ENCODE peak calls at places on chromosome 12, in five cellular contexts. O, B, G, F and E are unnamed samples.
A peak's percentile ranks its signal among the peaks of the same experiment; 100 is the strongest.

GRCh38 chr12:122082621-122083356 is 4.2 kb downstream of the MLXIP start:
- DNase-seq in O (no peak), B (no peak), G (no peak), F (no peak), E (no peak)

GRCh38 chr12:51884676-51885229 is 3.1 kb upstream of the ANKRD33 start:
- DNase-seq in O (no peak), B (peak; percentile 80), G (peak; percentile 63), F (no peak), E (no peak)

GRCh38 chr12:15977999-15978398 is 66.9 kb downstream of the DERA start:
- DNase-seq in O (no peak), B (no peak), G (no peak), F (no peak), E (no peak)

GRCh38 chr12:31122481-31122880 is 48.8 kb downstream of the DDX11 start:
- DNase-seq in O (no peak), B (no peak), G (no peak), F (no peak), E (no peak)

GRCh38 chr12:130438711-130439110 is 101.0 kb downstream of the PIWIL1 start:
- DNase-seq in O (no peak), B (no peak), G (peak; percentile 40), F (no peak), E (no peak)

GRCh38 chr12:93622485-93622884 is 50.0 kb downstream of the SOCS2 start:
- DNase-seq in O (no peak), B (no peak), G (no peak), F (no peak), E (no peak)

GRCh38 chr12:127145929-127146789 is 1120.8 kb upstream of the TMEM132C start:
- DNase-seq in O (no peak), B (no peak), G (peak; percentile 79), F (peak; percentile 69), E (no peak)

GRCh38 chr12:58575281-58575680 is 345.0 kb downstream of the LRIG3 start:
- DNase-seq in O (no peak), B (no peak), G (no peak), F (no peak), E (no peak)

GRCh38 chr12:32051511-32052299 is 54.9 kb upstream of the BICD1 start:
- DNase-seq in O (no peak), B (no peak), G (no peak), F (no peak), E (no peak)

GRCh38 chr12:77214136-77214535 is 148.8 kb upstream of the E2F7 start:
- DNase-seq in O (no peak), B (no peak), G (no peak), F (no peak), E (no peak)

GRCh38 chr12:132230381-132230780 is 86.1 kb downstream of the NOC4L start:
- DNase-seq in O (no peak), B (no peak), G (no peak), F (no peak), E (no peak)

GRCh38 chr12:132227782-132228417 is 83.6 kb downstream of the NOC4L start:
- DNase-seq in O (no peak), B (no peak), G (no peak), F (no peak), E (no peak)

GRCh38 chr12:132229926-132230325 is 85.7 kb downstream of the NOC4L start:
- DNase-seq in O (no peak), B (no peak), G (no peak), F (no peak), E (no peak)

GRCh38 chr12:132229423-132229760 is 85.1 kb downstream of the NOC4L start:
- DNase-seq in O (no peak), B (no peak), G (no peak), F (no peak), E (no peak)

DNA sequence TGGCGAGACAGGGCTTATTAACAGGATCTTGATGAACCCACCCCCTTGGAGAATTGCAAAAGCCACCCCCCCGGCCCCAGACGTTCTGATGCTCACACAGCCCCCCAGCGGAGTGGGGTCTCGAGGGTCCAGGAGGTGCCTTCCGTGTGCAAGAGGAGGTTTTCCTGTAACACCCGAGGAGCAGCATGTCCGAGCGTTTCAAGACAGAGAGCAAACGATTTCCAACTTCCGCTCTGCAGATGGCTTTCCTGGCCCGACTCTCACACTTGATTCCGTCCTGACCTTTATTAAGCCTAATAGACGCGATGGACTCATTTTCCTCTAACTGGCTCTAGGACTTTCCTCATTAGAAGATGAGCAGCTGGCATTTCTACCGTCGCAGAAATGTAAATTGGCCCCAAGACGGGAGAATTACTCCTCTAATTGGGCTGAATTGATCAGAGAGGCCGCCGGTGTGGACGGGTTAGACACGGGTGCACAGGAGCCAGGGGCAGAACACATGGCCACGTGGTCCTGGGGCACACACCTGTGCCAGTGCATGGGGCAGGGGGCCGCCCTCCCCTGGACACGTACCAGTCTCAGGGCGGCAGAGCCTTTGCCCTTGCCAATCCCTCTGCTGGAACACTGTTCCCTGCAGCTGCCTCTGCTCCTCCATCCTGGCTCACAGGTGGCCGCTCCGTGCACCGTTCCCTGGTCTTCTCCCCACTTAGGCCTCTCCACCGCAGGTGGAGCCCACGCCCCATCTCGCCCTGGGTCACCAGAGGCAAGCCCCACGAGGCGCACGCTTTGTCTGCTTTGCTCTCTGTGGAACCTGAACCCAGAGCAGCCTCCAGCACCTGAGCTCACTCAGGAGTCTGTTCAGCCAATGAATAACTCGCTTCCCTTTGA is 84.5 kb downstream of the NOC4L start:
- DNase-seq in O (no peak), B (no peak), G (no peak), F (no peak), E (no peak)
- H3K27me3 ChIP-seq in O (no peaks in the 10 kb centered on the region), B (peaks cover 7% of the 10 kb centered on the region), G (peaks cover 54% of the 10 kb centered on the region), F (peaks cover 63% of the 10 kb centered on the region), E (no peaks in the 10 kb centered on the region)

GRCh38 chr12:123949118-123949774 is 23.4 kb downstream of the CCDC92 start:
- DNase-seq in O (no peak), B (peak; percentile 65), G (peak; percentile 41), F (no peak), E (no peak)

GRCh38 chr12:123952037-123952436 is 20.6 kb downstream of the CCDC92 start:
- DNase-seq in O (no peak), B (no peak), G (no peak), F (no peak), E (no peak)

GRCh38 chr12:123948401-123949117 is 24.1 kb downstream of the CCDC92 start:
- DNase-seq in O (no peak), B (no peak), G (no peak), F (no peak), E (no peak)

GRCh38 chr12:123950476-123951169 is 22.0 kb downstream of the CCDC92 start:
- DNase-seq in O (no peak), B (no peak), G (no peak), F (no peak), E (no peak)

GRCh38 chr12:123951467-123951866 is 21.2 kb downstream of the CCDC92 start:
- DNase-seq in O (no peak), B (no peak), G (no peak), F (no peak), E (no peak)
- H3K27me3 ChIP-seq in O (no peaks in the 10 kb centered on the region), B (no peaks in the 10 kb centered on the region), G (no peaks in the 10 kb centered on the region), F (no peaks in the 10 kb centered on the region), E (no peaks in the 10 kb centered on the region)

DNA sequence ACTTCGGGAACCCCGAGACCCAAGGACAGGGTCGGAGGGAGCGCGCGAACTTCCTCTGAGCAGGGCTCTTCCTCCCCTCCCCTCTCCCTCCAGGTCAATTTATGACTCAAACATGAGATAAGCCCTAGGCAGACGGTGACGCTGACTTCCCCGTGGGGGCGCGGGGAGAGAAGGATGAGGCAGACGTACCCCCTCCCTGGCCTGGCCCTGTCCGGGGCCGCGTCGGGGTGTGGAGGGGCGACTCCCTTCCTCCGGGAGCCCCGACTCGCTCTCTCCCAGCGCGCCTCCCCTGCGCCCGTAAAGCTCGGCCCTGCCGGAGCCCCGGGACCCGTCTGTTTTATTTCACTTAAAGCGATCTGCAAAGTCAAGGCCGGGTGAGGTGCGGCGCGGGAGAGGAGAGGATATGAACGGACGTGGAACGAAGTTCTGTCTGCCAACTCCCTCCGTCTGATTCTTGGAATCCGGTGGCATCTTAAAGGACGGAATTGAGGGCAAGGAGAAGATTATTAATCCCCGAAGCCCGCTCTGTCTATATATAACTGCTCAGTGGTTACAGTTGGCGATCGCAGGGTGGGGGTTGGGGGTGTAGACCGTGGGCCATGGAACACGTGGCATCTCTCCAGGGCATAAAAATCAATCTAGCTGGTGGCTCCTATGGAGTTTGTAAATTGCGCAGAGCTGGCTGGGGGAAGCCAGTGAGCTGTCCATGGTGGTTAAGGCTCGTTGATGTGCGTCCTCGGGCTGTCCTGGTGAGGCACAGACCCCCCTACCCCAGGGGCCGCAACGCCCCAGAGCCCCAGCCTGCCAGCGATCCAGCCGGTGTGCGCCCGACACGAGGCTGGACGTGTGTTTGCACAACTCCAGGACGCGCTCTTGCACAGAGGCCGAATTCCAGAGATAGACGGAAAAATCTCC is 2.9 kb upstream of the PTHLH start:
- DNase-seq in O (no peak), B (no peak), G (no peak), F (no peak), E (no peak)
- H3K27me3 ChIP-seq in O (no peaks in the 10 kb centered on the region), B (no peaks in the 10 kb centered on the region), G (peaks cover 46% of the 10 kb centered on the region), F (peaks cover 65% of the 10 kb centered on the region), E (peaks cover 17% of the 10 kb centered on the region)

DNA sequence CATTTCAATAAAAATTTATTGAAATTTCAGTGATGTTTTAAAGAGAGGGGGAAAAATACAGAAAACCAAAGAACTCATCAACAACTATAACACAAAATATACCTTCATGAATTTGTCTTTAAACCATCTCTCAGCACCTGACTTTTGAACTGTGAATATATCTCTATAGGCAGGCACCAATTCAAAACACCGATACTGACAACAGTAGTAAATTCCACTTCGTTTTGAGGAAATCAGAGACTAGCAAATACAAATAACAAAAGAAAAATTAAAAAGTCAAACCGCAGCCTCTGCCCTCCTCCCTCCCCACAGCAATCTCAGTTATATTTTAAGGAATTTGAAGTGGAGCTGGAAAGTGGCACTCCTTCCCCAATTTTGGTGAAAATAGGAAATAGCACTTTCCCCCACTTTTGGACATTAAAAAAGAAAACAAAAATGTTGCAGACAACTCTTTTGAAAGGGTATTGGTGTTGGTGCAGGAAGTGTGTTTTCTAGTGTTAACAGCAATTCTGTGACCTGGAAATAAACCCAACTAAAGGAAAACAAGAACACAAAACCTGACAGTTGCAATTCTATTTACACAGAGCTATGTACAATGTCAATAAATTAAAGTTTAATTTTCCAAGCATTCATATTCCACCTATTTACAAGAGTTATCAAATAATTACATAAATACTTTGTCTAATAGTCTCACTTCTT is 13.6 kb downstream of the TBX3 start:
- DNase-seq in O (no peak), B (no peak), G (no peak), F (no peak), E (no peak)
- H3K27me3 ChIP-seq in O (peaks cover 16% of the 10 kb centered on the region), B (no peaks in the 10 kb centered on the region), G (peaks cover 26% of the 10 kb centered on the region), F (peaks cover 99% of the 10 kb centered on the region), E (peaks cover 5% of the 10 kb centered on the region)

GRCh38 chr12:53793221-53793620 is 41.4 kb upstream of the CISTR start:
- DNase-seq in O (no peak), B (no peak), G (no peak), F (no peak), E (no peak)

GRCh38 chr12:53795927-53796326 is 44.1 kb upstream of the CISTR start:
- DNase-seq in O (no peak), B (no peak), G (no peak), F (no peak), E (no peak)

GRCh38 chr12:53788892-53789291 is 37.1 kb upstream of the CISTR start:
- DNase-seq in O (no peak), B (no peak), G (no peak), F (no peak), E (no peak)

GRCh38 chr12:53789570-53789969 is 37.8 kb upstream of the CISTR start:
- DNase-seq in O (no peak), B (no peak), G (no peak), F (no peak), E (no peak)

GRCh38 chr12:53791735-53792326 is 40.1 kb upstream of the CISTR start:
- DNase-seq in O (no peak), B (no peak), G (no peak), F (peak; percentile 26), E (no peak)
- H3K27me3 ChIP-seq in O (no peaks in the 10 kb centered on the region), B (no peaks in the 10 kb centered on the region), G (peaks cover 17% of the 10 kb centered on the region), F (peaks cover 85% of the 10 kb centered on the region), E (no peaks in the 10 kb centered on the region)